ENCODE peak calls at places on chromosomes 11 and 22, in four cellular contexts. One of them, this sample, is unnamed.
A peak's percentile ranks its signal among the peaks of the same experiment; 100 is the strongest.

GRCh38 chr11:68040957-68041591 is 2.2 kb downstream of the TCIRG1 start:
- DNase-seq in pancreas: peak; percentile 66
- DNase-seq in stimulated activated effector memory CD8-positive, alpha-beta T cell treated with anti-CD3 and anti-CD28 coated beads, Interleukin-12 subunit alpha, Interleukin-12 subunit beta, amount 100 ng/mL, for 72 hours: no peak
- DNase-seq in heart right ventricle: no peak
- DNase-seq in this sample: no peak

GRCh38 chr22:31583861-31584485 is 78.0 kb downstream of the PISD start:
- DNase-seq in stimulated activated effector memory CD8-positive, alpha-beta T cell treated with anti-CD3 and anti-CD28 coated beads, Interleukin-12 subunit alpha, Interleukin-12 subunit beta, amount 100 ng/mL, for 72 hours: no peak
- DNase-seq in pancreas: no peak
- DNase-seq in heart right ventricle: no peak
- DNase-seq in this sample: no peak

GRCh38 chr11:69207165-69207889 is 51.6 kb downstream of the SMIM38 start:
- DNase-seq in heart right ventricle: no peak
- DNase-seq in pancreas: no peak
- DNase-seq in stimulated activated effector memory CD8-positive, alpha-beta T cell treated with anti-CD3 and anti-CD28 coated beads, Interleukin-12 subunit alpha, Interleukin-12 subunit beta, amount 100 ng/mL, for 72 hours: no peak
- DNase-seq in this sample: no peak

GRCh38 chr11:10654211-10655150 is 39.1 kb downstream of the IRAG1 start:
- DNase-seq in pancreas: no peak
- DNase-seq in heart right ventricle: no peak
- DNase-seq in stimulated activated effector memory CD8-positive, alpha-beta T cell treated with anti-CD3 and anti-CD28 coated beads, Interleukin-12 subunit alpha, Interleukin-12 subunit beta, amount 100 ng/mL, for 72 hours: no peak
- DNase-seq in this sample: no peak

GRCh38 chr11:133191931-133192330 is 340.4 kb downstream of the OPCML start:
- DNase-seq in pancreas: no peak
- DNase-seq in stimulated activated effector memory CD8-positive, alpha-beta T cell treated with anti-CD3 and anti-CD28 coated beads, Interleukin-12 subunit alpha, Interleukin-12 subunit beta, amount 100 ng/mL, for 72 hours: no peak
- DNase-seq in heart right ventricle: no peak
- DNase-seq in this sample: no peak

GRCh38 chr11:72951193-72951592 is 137.0 kb downstream of the ATG16L2 start:
- DNase-seq in stimulated activated effector memory CD8-positive, alpha-beta T cell treated with anti-CD3 and anti-CD28 coated beads, Interleukin-12 subunit alpha, Interleukin-12 subunit beta, amount 100 ng/mL, for 72 hours: no peak
- DNase-seq in pancreas: no peak
- DNase-seq in heart right ventricle: no peak
- DNase-seq in this sample: no peak

GRCh38 chr11:55732936-55733335 is 40.3 kb upstream of the OR5D13 start:
- DNase-seq in stimulated activated effector memory CD8-positive, alpha-beta T cell treated with anti-CD3 and anti-CD28 coated beads, Interleukin-12 subunit alpha, Interleukin-12 subunit beta, amount 100 ng/mL, for 72 hours: no peak
- DNase-seq in heart right ventricle: no peak
- DNase-seq in pancreas: no peak
- DNase-seq in this sample: no peak

GRCh38 chr11:110134120-110134519 is 40.9 kb downstream of the ZC3H12C start:
- DNase-seq in pancreas: no peak
- DNase-seq in heart right ventricle: no peak
- DNase-seq in stimulated activated effector memory CD8-positive, alpha-beta T cell treated with anti-CD3 and anti-CD28 coated beads, Interleukin-12 subunit alpha, Interleukin-12 subunit beta, amount 100 ng/mL, for 72 hours: no peak
- DNase-seq in this sample: no peak

GRCh38 chr11:3942956-3943497 is 87.6 kb downstream of the STIM1 start:
- DNase-seq in pancreas: no peak
- DNase-seq in stimulated activated effector memory CD8-positive, alpha-beta T cell treated with anti-CD3 and anti-CD28 coated beads, Interleukin-12 subunit alpha, Interleukin-12 subunit beta, amount 100 ng/mL, for 72 hours: no peak
- DNase-seq in heart right ventricle: no peak
- DNase-seq in this sample: no peak

GRCh38 chr11:48184452-48184851 is 32.2 kb upstream of the OR4B1 start:
- DNase-seq in stimulated activated effector memory CD8-positive, alpha-beta T cell treated with anti-CD3 and anti-CD28 coated beads, Interleukin-12 subunit alpha, Interleukin-12 subunit beta, amount 100 ng/mL, for 72 hours: no peak
- DNase-seq in heart right ventricle: no peak
- DNase-seq in pancreas: no peak
- DNase-seq in this sample: no peak

GRCh38 chr11:125315088-125315740 is 150.7 kb downstream of the PKNOX2 start:
- DNase-seq in heart right ventricle: peak; percentile 64
- DNase-seq in stimulated activated effector memory CD8-positive, alpha-beta T cell treated with anti-CD3 and anti-CD28 coated beads, Interleukin-12 subunit alpha, Interleukin-12 subunit beta, amount 100 ng/mL, for 72 hours: no peak
- DNase-seq in pancreas: peak; percentile 27
- DNase-seq in this sample: no peak

GRCh38 chr11:120178441-120179070 is 32.3 kb upstream of the OAF start:
- DNase-seq in heart right ventricle: no peak
- DNase-seq in stimulated activated effector memory CD8-positive, alpha-beta T cell treated with anti-CD3 and anti-CD28 coated beads, Interleukin-12 subunit alpha, Interleukin-12 subunit beta, amount 100 ng/mL, for 72 hours: peak; percentile 37
- DNase-seq in pancreas: no peak
- DNase-seq in this sample: no peak

This sample was measured in NK-92 treated with Interleukin-12 subunit alpha and Interleukin-12 subunit beta, amount 100 ng/mL, for 24 hours.